ENCODE peak calls at places on chromosomes 1 and 21, in four cellular contexts. C, B, D and L are unnamed samples.

GRCh38 chr1:228114827-228115226 is 5.7 kb upstream of the MRPL55 start:
- DNase-seq in C (peak; percentile 54), B (no peak), D (no peak), L (no peak)

GRCh38 chr1:241990040-241990439 is 8.9 kb downstream of the MAP1LC3C start:
- DNase-seq in B (peak; percentile 97), C (no peak), D (peak; percentile 97), L (peak; percentile 99)

GRCh38 chr1:17585266-17585987 is 45.9 kb downstream of the ARHGEF10L start:
- DNase-seq in D (no peak), B (no peak), C (no peak), L (no peak)

GRCh38 chr1:22262583-22262982 is 119.7 kb upstream of the WNT4 start:
- DNase-seq in B (no peak), C (no peak), D (no peak), L (no peak)

GRCh38 chr1:230205719-230206198 is 138.7 kb downstream of the GALNT2 start:
- DNase-seq in B (no peak), C (no peak), D (no peak), L (peak; percentile 74)

GRCh38 chr1:231827337-231828105 is 200.9 kb downstream of the DISC1 start:
- DNase-seq in D (peak; percentile 94), C (peak; percentile 13), B (peak; percentile 53), L (peak; percentile 79)

GRCh38 chr1:163231385-163231784 is 28.7 kb upstream of the RGS5 start:
- DNase-seq in B (peak; percentile 58), C (no peak), D (no peak), L (peak; percentile 69)

GRCh38 chr1:98177751-98178150 is 256.9 kb upstream of the DPYD start:
- DNase-seq in D (no peak), B (no peak), C (no peak), L (no peak)

GRCh38 chr21:42530167-42530518 is 16.5 kb downstream of the SLC37A1 start:
- DNase-seq in D (no peak), C (no peak), B (no peak), L (no peak)

GRCh38 chr1:200150721-200151120 is 123.2 kb downstream of the NR5A2 start:
- DNase-seq in D (peak; percentile 99), C (no peak), B (peak; percentile 65), L (peak; percentile 90)

GRCh38 chr1:86994061-86994460 is 79.6 kb downstream of the HS2ST1 start:
- DNase-seq in B (no peak), C (no peak), D (no peak), L (no peak)

GRCh38 chr1:112754116-112754628 is 39.0 kb upstream of the PPM1J start:
- DNase-seq in D (no peak), B (no peak), C (no peak), L (no peak)

GRCh38 chr1:110412576-110412975 is 5.1 kb upstream of the LAMTOR5 start:
- DNase-seq in B (peak; percentile 60), C (peak; percentile 69), D (peak; percentile 78), L (peak; percentile 87)

GRCh38 chr1:176208034-176208433 is 948 bp upstream of the COP1 start:
- DNase-seq in B (no peak), D (no peak), C (no peak), L (no peak)

GRCh38 chr1:119888476-119888875 is 7.8 kb downstream of the ADAM30 start:
- DNase-seq in B (no peak), D (no peak), C (no peak), L (no peak)

GRCh38 chr1:6080469-6080868 is 34.8 kb downstream of the KCNAB2 start:
- DNase-seq in C (no peak), B (no peak), D (peak; percentile 48), L (peak; percentile 11)

GRCh38 chr1:8090241-8090702 is 64.2 kb upstream of the ERRFI1 start:
- DNase-seq in D (peak; percentile 91), B (peak; percentile 93), C (no peak), L (peak; percentile 95)

GRCh38 chr1:89911186-89911976 is 83.5 kb upstream of the ZNF326 start:
- DNase-seq in D (no peak), C (no peak), B (peak; percentile 47), L (no peak)

GRCh38 chr1:172356620-172357019 is 63.9 kb upstream of the C1orf105 start:
- DNase-seq in D (peak; percentile 95), C (no peak), B (peak; percentile 64), L (peak; percentile 61)

GRCh38 chr1:160795951-160796383 is at the start of gene LY9:
- DNase-seq in B (no peak), D (no peak), C (no peak), L (peak; percentile 4)
- TF ChIP-seq EZH2 in B (no peak), D (no peak), C (no peak), L (no peak)

DNA sequence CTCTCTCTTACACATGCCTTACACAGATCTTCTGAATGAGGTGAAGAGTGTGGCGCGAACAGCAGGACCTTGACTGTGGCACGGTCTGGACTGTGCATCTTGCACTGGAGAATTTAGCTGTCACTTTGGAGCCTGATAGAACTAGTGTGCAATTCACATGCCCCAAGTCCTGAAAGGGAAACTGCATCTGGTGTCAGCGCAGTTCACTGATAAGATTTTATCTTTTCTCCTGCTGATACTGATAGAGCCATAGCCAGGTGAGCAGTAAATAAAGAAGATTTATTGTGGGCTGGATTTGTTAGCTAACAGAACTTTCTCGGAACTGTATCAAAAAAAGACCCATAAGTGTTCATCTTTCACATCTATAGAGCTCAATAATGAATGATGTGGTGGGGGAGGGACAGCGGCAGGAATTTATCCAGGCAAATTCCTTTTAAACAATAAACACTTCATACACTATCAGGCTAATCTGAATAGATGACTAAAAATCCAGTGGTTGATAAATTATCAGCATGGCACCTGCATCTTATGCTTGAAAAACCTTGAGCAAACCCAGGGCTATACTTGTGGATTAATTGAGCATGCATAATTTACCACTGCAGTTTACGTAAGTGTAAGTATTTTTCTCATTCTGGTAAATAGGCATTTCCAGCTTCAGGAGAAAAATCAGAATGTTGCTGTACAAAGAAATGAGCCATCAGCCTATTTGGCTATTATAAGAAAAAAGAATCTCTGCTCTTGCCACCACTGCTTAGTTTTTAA is 104.1 kb downstream of the NTNG1 start:
- DNase-seq in B (no peak), C (no peak), D (no peak), L (no peak)
- H2AFZ ChIP-seq in B (no peak overlapping the region), C (no peak overlapping the region), D (no peak overlapping the region), L (no peak overlapping the region)

DNA sequence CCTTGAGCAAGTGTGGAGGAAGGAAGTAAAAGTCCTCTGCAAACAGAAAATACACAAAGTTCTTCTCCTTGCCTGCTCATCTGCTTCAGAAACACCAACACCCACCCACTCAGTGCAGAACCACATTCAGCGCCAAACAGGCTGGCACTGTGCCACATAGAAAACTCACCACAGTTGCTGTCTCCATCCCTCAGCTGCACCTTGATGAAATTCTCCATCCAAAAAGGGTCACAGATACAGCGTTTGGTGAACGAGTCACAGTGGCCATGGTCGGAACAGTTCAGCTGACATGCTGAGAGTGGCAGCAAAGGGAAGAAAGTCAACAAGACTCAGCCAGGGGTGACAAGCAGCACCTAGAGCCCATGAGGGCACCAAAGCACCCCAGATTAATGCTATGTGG is 114.5 kb downstream of the KIAA0319L start:
- DNase-seq in C (no peak), D (no peak), B (no peak), L (no peak)
- H3K9ac ChIP-seq in C (no peak overlapping the region), D (no peak overlapping the region), B (no peak overlapping the region), L (no peak overlapping the region)

GRCh38 chr1:33310702-33311101 is 10.2 kb downstream of the A3GALT2 start:
- DNase-seq in D (no peak), B (no peak), C (no peak), L (no peak)

GRCh38 chr1:33305016-33305415 is 15.9 kb downstream of the A3GALT2 start:
- DNase-seq in C (no peak), D (no peak), B (no peak), L (no peak)

GRCh38 chr1:33307494-33307864 is 13.4 kb downstream of the A3GALT2 start:
- DNase-seq in B (no peak), D (no peak), C (no peak), L (no peak)

GRCh38 chr1:33306061-33306460 is 14.8 kb downstream of the A3GALT2 start:
- DNase-seq in C (no peak), D (no peak), B (no peak), L (no peak)

GRCh38 chr1:33306561-33307493 is 14.1 kb downstream of the A3GALT2 start:
- DNase-seq in B (peak; percentile 25), C (no peak), D (no peak), L (peak; percentile 31)
- TF ChIP-seq EZH2 in B (no peak), C (no peak), D (no peak), L (no peak)

GRCh38 chr1:201715801-201716741 is 112.9 kb upstream of the IPO9 start:
- DNase-seq in D (no peak), B (no peak), C (no peak), L (peak; percentile 62)

GRCh38 chr1:201717286-201717685 is 111.7 kb upstream of the IPO9 start:
- DNase-seq in D (no peak), B (no peak), C (no peak), L (no peak)

GRCh38 chr1:201714542-201715276 is 114.2 kb upstream of the IPO9 start:
- DNase-seq in C (no peak), D (peak; percentile 95), B (peak; percentile 100), L (peak; percentile 100)

GRCh38 chr1:201716742-201717135 is 112.2 kb upstream of the IPO9 start:
- DNase-seq in D (no peak), B (no peak), C (no peak), L (no peak)

DNA sequence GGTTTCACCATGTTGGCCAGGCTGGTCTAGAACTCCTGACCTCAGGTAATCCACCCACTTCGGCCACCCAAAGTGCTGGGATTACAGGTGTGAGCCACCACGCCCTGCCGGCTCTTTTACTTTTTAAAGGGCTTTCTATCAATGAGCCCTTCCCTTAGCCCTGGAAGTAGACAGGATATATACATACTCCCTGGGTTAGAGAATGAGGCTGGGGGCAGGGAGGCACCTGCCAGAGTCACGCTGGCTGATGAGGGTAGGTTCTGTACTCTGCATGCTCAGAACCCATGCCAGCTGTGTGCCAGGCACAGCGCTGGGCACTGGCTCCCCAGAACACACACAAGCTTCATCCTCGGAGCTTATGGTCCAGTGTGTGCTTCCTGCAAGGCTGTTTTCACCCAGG is 113.6 kb upstream of the IPO9 start:
- DNase-seq in B (no peak), D (no peak), C (no peak), L (no peak)
- H2AFZ ChIP-seq in B (no peak overlapping the region), D (no peak overlapping the region), C (no peak overlapping the region), L (no peak overlapping the region)

GRCh38 chr1:59150537-59151386 is 146.1 kb upstream of the FGGY start:
- DNase-seq in C (peak; percentile 44), B (peak; percentile 99), D (peak; percentile 98), L (peak; percentile 99)
- H3K9ac ChIP-seq in C (no peak overlapping the region), B (no peak overlapping the region), D (peak overlapping the region; percentile 29), L (peak overlapping the region; percentile 68)